ENCODE peak calls at places on chromosome 13, in nine cellular contexts. A is H9, M is HCT116, T is fibroblast of lung, C is PC-3, U is GM23248, O is SK-N-SH, Z is endothelial cell of umbilical vein, H is IMR-90. B is an unnamed sample. For H4K20me1, the result is how much of the 10 kb centered on the place peaks cover.

GRCh38 chr13:95485045-95485517 is 67.4 kb upstream of the CLDN10 start:
- DNase-seq in A (no peak), M (no peak), T (peak), C (peak), U (peak), O (peak), Z (peak), H (peak), B (no peak)

GRCh38 chr13:51324714-51325440 is 14.6 kb upstream of the SERPINE3 start:
- DNase-seq in A (peak), M (no peak), T (no peak), C (no peak), U (no peak), O (no peak), Z (no peak), H (no peak), B (peak)

GRCh38 chr13:30409911-30410704 is 12.2 kb upstream of the UBE2L5 start:
- DNase-seq in A (no peak), M (no peak), T (peak), C (peak), U (peak), O (no peak), Z (no peak), H (peak), B (no peak)

GRCh38 chr13:71459708-71460107 is 407.3 kb downstream of the DACH1 start:
- DNase-seq in A (no peak), M (no peak), T (no peak), C (no peak), U (no peak), O (no peak), Z (no peak), H (no peak), B (no peak)

GRCh38 chr13:101416181-101417042 is at the start of gene NALCN:
- DNase-seq in A (peak), M (no peak), T (peak), C (peak), U (peak), O (peak), Z (peak), H (no peak), B (no peak)

GRCh38 chr13:101989798-101990350 is 412.0 kb downstream of the FGF14 start:
- DNase-seq in A (no peak), M (no peak), T (no peak), C (no peak), U (peak), O (no peak), Z (no peak), H (no peak), B (no peak)

GRCh38 chr13:77623797-77624196 is 73.7 kb upstream of the SLAIN1 start:
- DNase-seq in A (no peak), M (no peak), T (no peak), C (no peak), U (no peak), O (no peak), Z (no peak), H (no peak), B (no peak)

GRCh38 chr13:111637365-111637764 is 316.9 kb downstream of the TEX29 start:
- DNase-seq in A (no peak), M (no peak), T (no peak), C (no peak), U (no peak), O (no peak), Z (no peak), H (no peak), B (no peak)

GRCh38 chr13:109344552-109345157 is 441.7 kb downstream of the IRS2 start:
- DNase-seq in A (no peak), M (no peak), T (peak), C (peak), U (peak), O (peak), Z (peak), H (peak), B (no peak)

GRCh38 chr13:77492982-77493381 is 42.5 kb upstream of the SCEL start:
- DNase-seq in A (no peak), M (peak), T (peak), C (peak), U (peak), O (peak), Z (peak), H (no peak), B (peak)

GRCh38 chr13:46348976-46349375 is 38.1 kb downstream of the RUBCNL start:
- DNase-seq in A (no peak), M (no peak), T (no peak), C (no peak), U (peak), O (no peak), Z (no peak), H (no peak), B (no peak)

GRCh38 chr13:87536499-87536898 is 134.7 kb upstream of the SLITRK5 start:
- DNase-seq in A (no peak), M (no peak), T (peak), C (no peak), U (no peak), O (no peak), Z (no peak), H (no peak), B (no peak)

GRCh38 chr13:93080587-93080986 is 146.0 kb upstream of the GPC6 start:
- DNase-seq in A (no peak), M (no peak), T (peak), C (peak), U (no peak), O (no peak), Z (no peak), H (peak), B (no peak)

GRCh38 chr13:80558074-80558473 is 217.1 kb upstream of the SPRY2 start:
- DNase-seq in A (no peak), M (no peak), T (no peak), C (peak), U (no peak), O (no peak), Z (no peak), H (no peak), B (no peak)

GRCh38 chr13:46168341-46168740 is 13.6 kb downstream of the LCP1 start:
- DNase-seq in A (no peak), M (no peak), T (no peak), C (no peak), U (peak), O (no peak), Z (no peak), H (no peak), B (peak)

GRCh38 chr13:111413407-111414187 is 93.2 kb downstream of the TEX29 start:
- DNase-seq in A (no peak), M (no peak), T (no peak), C (no peak), U (no peak), O (no peak), Z (no peak), H (no peak), B (no peak)

GRCh38 chr13:46179576-46180368 is 2.2 kb downstream of the LCP1 start:
- DNase-seq in A (no peak), M (no peak), T (no peak), C (no peak), U (no peak), O (no peak), Z (no peak), H (no peak), B (peak)

GRCh38 chr13:76622336-76623045 is 263.7 kb downstream of the KCTD12 start:
- DNase-seq in A (no peak), M (no peak), T (no peak), C (no peak), U (no peak), O (peak), Z (peak), H (no peak), B (no peak)

GRCh38 chr13:77290342-77290741 is 36.6 kb downstream of the MYCBP2 start:
- DNase-seq in A (no peak), M (no peak), T (no peak), C (peak), U (no peak), O (no peak), Z (no peak), H (no peak), B (no peak)

GRCh38 chr13:65789815-65790214 is 1440.3 kb downstream of the PCDH9 start:
- DNase-seq in A (no peak), M (no peak), T (peak), C (peak), U (peak), O (no peak), Z (no peak), H (peak), B (no peak)

GRCh38 chr13:33547035-33547434 is 261.5 kb upstream of the STARD13 start:
- DNase-seq in A (no peak), M (no peak), T (no peak), C (peak), U (no peak), O (no peak), Z (no peak), H (no peak), B (peak)

GRCh38 chr13:103356226-103356864 is 290.1 kb upstream of the SLC10A2 start:
- DNase-seq in A (no peak), M (no peak), T (no peak), C (no peak), U (no peak), O (no peak), Z (no peak), H (no peak), B (no peak)

GRCh38 chr13:21964686-21965085 is 293.8 kb downstream of the FGF9 start:
- DNase-seq in A (no peak), M (no peak), T (no peak), C (no peak), U (peak), O (no peak), Z (no peak), H (peak), B (no peak)

GRCh38 chr13:25217023-25217909 is 45.2 kb upstream of the AMER2 start:
- DNase-seq in A (no peak), M (no peak), T (peak), C (peak), U (peak), O (no peak), Z (no peak), H (peak), B (no peak)

GRCh38 chr13:52925775-52926285 is 77.4 kb upstream of the PCDH8 start:
- DNase-seq in A (no peak), M (no peak), T (no peak), C (no peak), U (no peak), O (no peak), Z (no peak), H (no peak), B (no peak)

GRCh38 chr13:26433776-26434175 is 123.7 kb upstream of the WASF3 start:
- DNase-seq in A (no peak), M (no peak), T (no peak), C (no peak), U (no peak), O (no peak), Z (no peak), H (no peak), B (no peak)

GRCh38 chr13:42119875-42120274 is 71.4 kb downstream of the DGKH start:
- DNase-seq in A (no peak), M (no peak), T (no peak), C (no peak), U (no peak), O (no peak), Z (no peak), H (no peak), B (no peak)
- H3K9ac ChIP-seq in A (no peak), M (no peak), T (no peak), C (no peak), U (no peak), O (no peak), Z (no peak), H (no peak), B (no peak)

DNA sequence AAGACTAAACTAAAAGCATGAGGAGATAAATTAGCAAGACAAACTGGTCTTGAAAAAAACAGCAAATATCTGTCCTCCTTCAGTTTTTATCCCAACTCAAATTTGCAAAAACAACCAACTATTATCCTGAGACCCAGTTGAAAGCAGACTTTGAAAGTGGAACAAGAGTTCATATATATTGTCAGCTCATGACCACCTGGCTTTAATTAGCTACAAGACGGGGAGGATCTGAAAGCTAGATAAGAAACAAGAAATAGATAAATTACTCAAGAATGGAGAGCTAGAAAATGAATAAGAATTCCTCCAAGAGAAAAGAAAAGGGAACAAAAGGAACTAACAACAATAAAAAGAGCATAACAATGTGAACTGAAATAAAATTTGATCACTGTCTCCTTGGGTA is 247.0 kb downstream of the DCLK1 start:
- DNase-seq in A (no peak), M (no peak), T (no peak), C (no peak), U (no peak), O (no peak), Z (no peak), H (no peak), B (no peak)
- H4K20me1 ChIP-seq in A (under half), M (under half), T (under half), C (under half), U (under half), O (under half), Z (under half), H (under half), B (under half)

DNA sequence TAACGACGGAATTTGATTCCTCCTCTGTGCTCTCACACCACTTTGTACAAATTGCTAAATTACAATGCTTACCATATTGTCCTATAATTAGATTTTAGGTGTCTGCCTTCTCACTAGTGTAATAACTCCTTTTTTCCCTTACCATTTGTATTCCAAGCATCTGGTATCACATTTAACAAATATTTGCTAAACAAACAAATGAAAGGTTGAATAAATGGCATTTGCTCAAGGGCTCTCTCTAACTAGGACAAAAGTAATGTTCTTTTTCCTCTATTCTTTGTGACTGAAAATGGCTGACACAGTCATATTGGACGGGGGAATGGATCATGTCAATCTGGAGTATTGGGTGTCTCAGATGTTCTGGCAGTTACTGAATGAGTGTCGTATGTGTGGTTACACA is 99.7 kb downstream of the ENOX1 start:
- DNase-seq in A (no peak), M (no peak), T (no peak), C (peak), U (no peak), O (no peak), Z (no peak), H (no peak), B (no peak)
- H3K9ac ChIP-seq in A (no peak), M (no peak), T (no peak), C (no peak), U (no peak), O (peak), Z (no peak), H (no peak), B (no peak)

DNA sequence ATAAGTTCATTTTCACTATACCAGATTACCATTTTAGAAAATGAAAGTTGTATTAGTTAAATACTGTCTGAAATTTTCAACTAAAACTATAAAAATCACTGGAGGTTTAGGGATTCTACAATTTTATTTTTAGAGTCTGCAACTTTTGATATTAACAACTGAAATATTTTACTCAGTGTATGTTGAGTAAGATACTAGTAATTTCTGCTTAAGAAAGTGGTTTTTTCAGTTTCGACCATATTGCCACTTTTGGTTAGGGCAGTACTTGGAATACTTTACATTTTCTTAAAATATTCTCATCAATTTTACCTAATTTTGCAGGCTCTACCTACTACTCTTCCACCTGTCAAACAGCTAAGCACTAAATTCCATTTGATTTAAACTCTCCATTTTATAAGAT is 59.6 kb downstream of the KCNRG start:
- DNase-seq in A (no peak), M (no peak), T (no peak), C (no peak), U (no peak), O (no peak), Z (peak), H (no peak), B (no peak)
- H4K20me1 ChIP-seq in A (under half), M (under half), T (under half), C (under half), U (under half), O (under half), Z (under half), H (under half), B (under half)

GRCh38 chr13:113559901-113560644 is 24.5 kb upstream of the TFDP1 start:
- DNase-seq in A (peak), M (no peak), T (no peak), C (no peak), U (no peak), O (no peak), Z (no peak), H (no peak), B (no peak)

GRCh38 chr13:113562866-113563265 is 21.7 kb upstream of the TFDP1 start:
- DNase-seq in A (no peak), M (no peak), T (no peak), C (no peak), U (no peak), O (no peak), Z (no peak), H (no peak), B (peak)

GRCh38 chr13:113560645-113561416 is 23.7 kb upstream of the TFDP1 start:
- DNase-seq in A (no peak), M (no peak), T (no peak), C (no peak), U (no peak), O (no peak), Z (no peak), H (no peak), B (no peak)

GRCh38 chr13:113562085-113562749 is 22.3 kb upstream of the TFDP1 start:
- DNase-seq in A (peak), M (no peak), T (peak), C (peak), U (peak), O (peak), Z (peak), H (peak), B (peak)

DNA sequence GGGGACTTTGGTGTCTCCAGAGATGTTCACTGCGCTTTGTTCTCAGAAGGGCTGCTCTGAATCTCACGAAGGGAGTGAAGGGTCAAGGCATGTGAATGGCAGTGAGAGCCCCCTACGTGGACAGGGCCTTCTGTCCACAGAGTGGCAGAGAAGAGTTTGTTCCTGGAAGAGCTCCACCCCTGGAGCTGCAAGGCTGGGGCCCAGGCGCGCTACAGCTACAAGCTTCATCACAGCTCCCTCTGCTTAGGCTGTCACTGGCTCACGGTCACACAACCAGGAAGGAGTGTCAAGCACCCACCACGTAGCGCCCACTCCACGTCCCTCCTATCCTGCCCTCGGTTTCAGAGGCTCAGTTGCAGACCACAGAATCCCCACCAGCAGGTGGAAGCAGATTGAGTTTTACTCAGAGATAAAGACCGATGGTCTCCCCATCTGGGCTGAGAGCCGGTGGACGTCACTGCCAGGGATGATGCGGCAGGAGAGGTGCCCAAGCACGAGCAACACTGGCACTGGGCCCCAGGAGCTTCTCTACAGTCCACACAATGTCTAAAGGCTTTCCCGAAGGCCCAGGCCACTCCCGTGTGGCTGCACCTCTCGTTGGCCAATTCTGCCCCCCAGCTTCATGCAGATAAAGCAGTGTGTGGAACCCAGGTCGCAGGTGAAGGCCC is 23.0 kb upstream of the TFDP1 start:
- DNase-seq in A (no peak), M (no peak), T (no peak), C (no peak), U (no peak), O (no peak), Z (no peak), H (no peak), B (no peak)
- H3K9ac ChIP-seq in A (no peak), M (no peak), T (no peak), C (no peak), U (no peak), O (no peak), Z (no peak), H (no peak), B (no peak)

GRCh38 chr13:113010510-113010865 is 41.5 kb downstream of the MCF2L start:
- DNase-seq in A (no peak), M (no peak), T (no peak), C (no peak), U (no peak), O (peak), Z (no peak), H (no peak), B (no peak)

GRCh38 chr13:113013303-113013702 is 44.3 kb downstream of the MCF2L start:
- DNase-seq in A (no peak), M (no peak), T (no peak), C (peak), U (no peak), O (no peak), Z (no peak), H (no peak), B (no peak)

GRCh38 chr13:113006660-113007059 is 37.6 kb downstream of the MCF2L start:
- DNase-seq in A (no peak), M (no peak), T (no peak), C (no peak), U (no peak), O (no peak), Z (no peak), H (no peak), B (no peak)

GRCh38 chr13:113008841-113009240 is 39.8 kb downstream of the MCF2L start:
- DNase-seq in A (no peak), M (no peak), T (no peak), C (no peak), U (no peak), O (no peak), Z (no peak), H (no peak), B (no peak)

DNA sequence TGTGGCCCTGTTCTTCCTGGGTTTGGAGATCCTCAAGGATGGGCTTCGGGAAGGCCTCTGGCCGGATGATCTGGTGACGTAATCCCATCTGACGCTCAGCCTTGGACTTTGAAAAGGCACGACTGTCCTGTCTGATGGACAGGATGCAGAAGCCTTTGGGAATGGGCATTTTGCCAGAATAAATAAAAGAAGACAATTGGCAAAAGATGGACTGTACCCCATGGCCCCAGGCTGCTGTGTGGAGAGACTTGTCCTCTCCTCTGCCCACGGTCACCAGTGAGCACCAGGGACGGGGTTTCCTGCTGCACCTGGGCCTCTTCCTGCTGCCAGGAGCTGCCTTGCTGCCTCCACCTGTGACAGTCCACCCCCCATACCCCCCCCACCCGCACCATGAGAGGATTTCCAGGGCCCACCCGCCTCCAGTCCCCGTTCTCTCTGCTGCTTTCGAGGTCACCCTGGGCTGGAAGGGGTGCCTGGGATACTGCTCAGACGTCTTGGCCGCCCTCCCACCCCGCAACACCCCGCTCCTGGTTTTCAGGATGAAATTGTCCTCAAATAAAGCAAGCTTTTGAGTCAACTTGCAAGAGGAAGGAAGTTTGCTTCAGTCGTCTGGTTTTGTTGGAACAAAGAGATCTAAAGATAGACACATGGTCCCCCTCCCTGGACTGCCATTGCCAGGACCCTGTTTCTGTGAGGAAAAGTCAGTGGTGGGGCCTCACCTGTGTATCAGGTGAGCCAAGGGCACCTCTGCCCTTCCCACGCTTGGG is 40.9 kb downstream of the MCF2L start:
- DNase-seq in A (no peak), M (no peak), T (no peak), C (no peak), U (no peak), O (peak), Z (no peak), H (no peak), B (no peak)
- H4K20me1 ChIP-seq in A (under half), M (under half), T (under half), C (under half), U (under half), O (under half), Z (under half), H (under half), B (under half)